ENCODE peak calls at places on chromosome 15, in seven cellular contexts. Y, A, I, E, X, K and W are unnamed samples.

GRCh38 chr15:74950078-74951000 is 6.2 kb downstream of the RPP25 start:
- DNase-seq in I (peak; percentile 81), Y (peak; percentile 60), X (peak; percentile 90), E (peak; percentile 93), A (peak; percentile 67), K (peak; percentile 74), W (peak; percentile 80)

GRCh38 chr15:65413051-65413759 is 9.5 kb downstream of the IGDCC4 start:
- DNase-seq in A (no peak), E (no peak), K (no peak), X (no peak), I (no peak), Y (no peak), W (no peak)

GRCh38 chr15:43209059-43209824 is 11.6 kb downstream of the EPB42 start:
- DNase-seq in Y (no peak), I (peak; percentile 64), A (no peak), X (no peak), E (peak; percentile 71), K (peak; percentile 29), W (no peak)

GRCh38 chr15:42218953-42219596 is 11.0 kb upstream of the VPS39 start:
- DNase-seq in Y (no peak), I (no peak), X (no peak), K (no peak), E (no peak), A (no peak), W (peak; percentile 57)

GRCh38 chr15:95267476-95267875 is 1036.1 kb downstream of the MCTP2 start:
- DNase-seq in Y (no peak), X (no peak), K (peak; percentile 14), A (no peak), I (no peak), E (no peak), W (no peak)

GRCh38 chr15:29040367-29040745 is 154.6 kb downstream of the APBA2 start:
- DNase-seq in E (peak; percentile 14), I (peak; percentile 81), Y (no peak), K (no peak), A (no peak), X (no peak), W (no peak)

GRCh38 chr15:95712785-95713184 is 617.7 kb upstream of the NR2F2 start:
- DNase-seq in K (peak; percentile 25), E (no peak), I (no peak), A (no peak), X (peak; percentile 86), Y (no peak), W (no peak)

GRCh38 chr15:26772588-26773484 is at the start of gene GABRB3:
- DNase-seq in E (peak; percentile 88), I (peak; percentile 89), Y (no peak), K (peak; percentile 12), A (peak; percentile 93), X (no peak), W (no peak)

GRCh38 chr15:45715528-45715927 is 80.7 kb downstream of the SQOR start:
- DNase-seq in X (peak; percentile 30), I (peak; percentile 19), A (no peak), E (peak; percentile 33), Y (no peak), K (peak; percentile 45), W (peak; percentile 75)

GRCh38 chr15:101841656-101842055 is 29.7 kb downstream of the OR4F15 start:
- DNase-seq in Y (no peak), I (peak; percentile 6), E (no peak), K (no peak), X (no peak), A (no peak), W (no peak)

GRCh38 chr15:25597576-25597975 is 158.8 kb upstream of the UBE3A start:
- DNase-seq in I (no peak), Y (no peak), K (no peak), X (no peak), A (no peak), E (no peak), W (no peak)

GRCh38 chr15:40435331-40436089 is 5.2 kb upstream of the BAHD1 start:
- DNase-seq in A (no peak), Y (no peak), I (no peak), X (no peak), K (no peak), E (no peak), W (no peak)

GRCh38 chr15:41941644-41942415 is 30.5 kb downstream of the EHD4 start:
- DNase-seq in Y (no peak), A (no peak), E (peak; percentile 24), X (no peak), K (no peak), I (peak; percentile 78), W (no peak)

GRCh38 chr15:50128266-50128665 is 9.2 kb upstream of the ATP8B4 start:
- DNase-seq in I (no peak), K (peak; percentile 12), A (peak; percentile 7), E (peak; percentile 27), X (no peak), Y (no peak), W (no peak)

GRCh38 chr15:85582719-85583089 is 202.3 kb downstream of the AKAP13 start:
- DNase-seq in X (no peak), K (peak; percentile 66), A (peak; percentile 56), Y (no peak), I (no peak), E (no peak), W (peak; percentile 78)

GRCh38 chr15:83837946-83838571 is 184.1 kb downstream of the ADAMTSL3 start:
- DNase-seq in I (peak; percentile 66), X (peak; percentile 67), K (peak; percentile 35), Y (peak; percentile 51), A (peak; percentile 55), E (peak; percentile 78), W (peak; percentile 3)

GRCh38 chr15:42062284-42062806 is 32.0 kb downstream of the PLA2G4D start:
- DNase-seq in X (no peak), A (no peak), K (no peak), I (no peak), Y (no peak), E (no peak), W (no peak)

GRCh38 chr15:33226559-33227181 is 32.2 kb upstream of the FMN1 start:
- DNase-seq in X (peak; percentile 81), E (peak; percentile 73), K (peak; percentile 46), A (peak; percentile 32), I (peak; percentile 33), Y (peak; percentile 70), W (peak; percentile 76)

GRCh38 chr15:90261811-90262210 is 3.7 kb upstream of the NGRN start:
- DNase-seq in X (peak; percentile 78), E (no peak), I (no peak), Y (no peak), K (peak; percentile 72), A (no peak), W (no peak)

GRCh38 chr15:40420793-40421192 is 15.2 kb downstream of the IVD start:
- DNase-seq in E (no peak), X (peak; percentile 96), A (no peak), K (no peak), I (no peak), Y (peak; percentile 29), W (no peak)

DNA sequence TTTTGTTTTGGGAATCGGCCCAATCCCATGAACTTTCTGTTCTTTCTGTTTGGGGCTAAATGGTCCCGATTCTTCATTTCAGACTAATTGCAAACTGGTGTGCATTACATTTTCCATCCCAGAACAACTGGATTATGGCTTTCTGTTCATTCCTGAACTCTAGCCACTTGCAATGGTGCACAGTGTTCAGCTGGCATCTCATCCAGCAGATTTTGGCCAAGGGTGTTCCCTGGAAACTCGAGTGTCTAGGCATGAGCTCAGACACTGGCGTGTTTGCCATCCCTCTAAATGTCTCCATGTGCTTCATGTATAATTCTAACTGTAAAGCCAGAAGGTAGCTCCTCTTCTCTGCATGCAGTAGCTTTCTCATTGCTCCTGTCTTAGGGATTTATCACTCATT is 97.1 kb upstream of the MYZAP start:
- DNase-seq in A (no peak), I (no peak), Y (no peak), K (no peak), E (no peak), X (no peak), W (no peak)
- H3K4me1 ChIP-seq in A (peaks cover 14% of the 10 kb centered on the region), I (peaks cover 9% of the 10 kb centered on the region), Y (no peaks in the 10 kb centered on the region), K (peaks cover 11% of the 10 kb centered on the region), E (peaks cover 3% of the 10 kb centered on the region), X (peaks cover 13% of the 10 kb centered on the region), W (peaks cover 14% of the 10 kb centered on the region)

DNA sequence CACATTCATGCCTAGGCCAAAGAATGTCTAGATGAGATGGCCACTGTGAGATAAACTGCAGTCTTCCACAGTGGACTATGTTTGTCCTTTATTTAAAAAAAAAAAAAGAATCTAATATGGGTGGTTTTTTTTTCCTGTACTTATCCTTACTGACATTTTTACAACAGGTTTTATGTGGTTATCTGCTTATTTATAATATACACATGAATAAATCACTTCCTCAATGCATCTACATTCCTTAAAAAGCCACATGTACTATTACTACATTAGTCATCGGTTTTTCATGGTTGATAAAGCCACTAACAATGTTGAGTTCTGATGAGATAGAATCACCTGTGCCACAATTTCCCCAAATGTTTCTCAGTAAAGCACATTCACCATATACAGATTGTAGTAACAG is 341.3 kb upstream of the THBS1 start:
- DNase-seq in I (no peak), K (peak; percentile 48), A (no peak), E (no peak), Y (no peak), X (peak; percentile 91), W (no peak)
- TF ChIP-seq EZH2phosphoT487 in I (no peak), K (no peak), A (no peak), E (no peak), Y (no peak), X (no peak), W (no peak)

GRCh38 chr15:78620839-78621421 is at the start of gene CHRNA3:
- DNase-seq in K (no peak), X (no peak), A (peak; percentile 85), Y (no peak), E (peak; percentile 64), I (no peak), W (no peak)

GRCh38 chr15:78618064-78618463 is 2.7 kb downstream of the CHRNA3 start:
- DNase-seq in A (no peak), E (no peak), Y (no peak), I (no peak), X (no peak), K (no peak), W (no peak)

GRCh38 chr15:78618490-78618934 is 2.3 kb downstream of the CHRNA3 start:
- DNase-seq in X (peak; percentile 88), E (peak; percentile 96), Y (peak; percentile 73), I (peak; percentile 90), K (peak; percentile 88), A (peak; percentile 89), W (peak; percentile 83)

GRCh38 chr15:78620021-78620838 is 566 bp downstream of the CHRNA3 start:
- DNase-seq in E (peak; percentile 80), Y (no peak), X (no peak), A (peak; percentile 86), K (peak; percentile 13), I (peak; percentile 84), W (no peak)

GRCh38 chr15:78619022-78619950 is 1.5 kb downstream of the CHRNA3 start:
- DNase-seq in X (no peak), Y (no peak), A (peak; percentile 67), K (no peak), E (peak; percentile 46), I (peak; percentile 45), W (no peak)
- H3K4me2 ChIP-seq in X (peak overlapping the region; percentile 59), Y (no peak overlapping the region), A (peak overlapping the region; percentile 53), K (peak overlapping the region; percentile 65), E (peak overlapping the region; percentile 93), I (peak overlapping the region; percentile 96), W (no peak overlapping the region)

GRCh38 chr15:63232943-63233342 is 43.5 kb downstream of the RAB8B start:
- DNase-seq in X (no peak), E (no peak), A (no peak), Y (no peak), I (no peak), K (peak; percentile 30), W (no peak)
- H3K4me1 ChIP-seq in X (peaks cover 56% of the 10 kb centered on the region), E (no peaks in the 10 kb centered on the region), A (peaks cover 2% of the 10 kb centered on the region), Y (peaks cover 14% of the 10 kb centered on the region), I (peaks cover 14% of the 10 kb centered on the region), K (peaks cover 54% of the 10 kb centered on the region), W (peaks cover 21% of the 10 kb centered on the region)

GRCh38 chr15:69522361-69522760 is 69.7 kb downstream of the RPLP1 start:
- DNase-seq in K (no peak), I (no peak), E (no peak), X (peak; percentile 23), A (no peak), Y (no peak), W (no peak)
- TF ChIP-seq EZH2phosphoT487 in K (no peak), I (no peak), E (no peak), X (no peak), A (no peak), Y (no peak), W (no peak)